ENCODE peak calls at places on chromosomes 3 and 15, in five cellular contexts. One of them, this sample, is unnamed.

GRCh38 chr15:25762015-25762662 is 101.0 kb downstream of the ATP10A start:
- DNase-seq in endothelial cell: no peak
- DNase-seq in GM23338: no peak
- DNase-seq in hypothalamus: no peak
- DNase-seq in HuH-7: no peak
- DNase-seq in this sample: no peak

GRCh38 chr3:169945313-169945712 is 21.3 kb upstream of the SEC62 start:
- DNase-seq in GM23338: no peak
- DNase-seq in hypothalamus: no peak
- DNase-seq in HuH-7: no peak
- DNase-seq in endothelial cell: no peak
- DNase-seq in this sample: no peak

GRCh38 chr3:110027446-110027845 is 690.1 kb upstream of the DPPA4 start:
- DNase-seq in hypothalamus: no peak
- DNase-seq in GM23338: no peak
- DNase-seq in HuH-7: no peak
- DNase-seq in endothelial cell: no peak
- DNase-seq in this sample: no peak

GRCh38 chr3:37198547-37198946 is 24.2 kb upstream of the LRRFIP2 start:
- DNase-seq in hypothalamus: no peak
- DNase-seq in HuH-7: no peak
- DNase-seq in GM23338: no peak
- DNase-seq in endothelial cell: no peak
- DNase-seq in this sample: no peak

GRCh38 chr3:129576514-129577345 is 29.7 kb downstream of the PLXND1 start:
- DNase-seq in endothelial cell: no peak
- DNase-seq in hypothalamus: no peak
- DNase-seq in HuH-7: peak; percentile 60
- DNase-seq in GM23338: no peak
- DNase-seq in this sample: no peak

GRCh38 chr15:56964182-56964581 is 45.7 kb downstream of the TCF12 start:
- DNase-seq in GM23338: no peak
- DNase-seq in hypothalamus: no peak
- DNase-seq in HuH-7: no peak
- DNase-seq in endothelial cell: no peak
- DNase-seq in this sample: no peak

GRCh38 chr3:148791296-148791695 is 36.3 kb upstream of the CPB1 start:
- DNase-seq in GM23338: no peak
- DNase-seq in HuH-7: no peak
- DNase-seq in endothelial cell: no peak
- DNase-seq in hypothalamus: peak; percentile 43
- DNase-seq in this sample: no peak

GRCh38 chr3:15929944-15930571 is 132.3 kb upstream of the ANKRD28 start:
- DNase-seq in GM23338: no peak
- DNase-seq in HuH-7: no peak
- DNase-seq in hypothalamus: no peak
- DNase-seq in endothelial cell: no peak
- DNase-seq in this sample: peak; percentile 80

GRCh38 chr3:116299646-116300081 is 145.6 kb downstream of the LSAMP start:
- DNase-seq in HuH-7: no peak
- DNase-seq in endothelial cell: no peak
- DNase-seq in hypothalamus: no peak
- DNase-seq in GM23338: no peak
- DNase-seq in this sample: no peak

GRCh38 chr3:185717121-185717520 is 107.7 kb downstream of the IGF2BP2 start:
- DNase-seq in GM23338: no peak
- DNase-seq in HuH-7: no peak
- DNase-seq in endothelial cell: no peak
- DNase-seq in hypothalamus: no peak
- DNase-seq in this sample: peak; percentile 51

GRCh38 chr3:56303508-56303907 is 164.8 kb downstream of the ERC2 start:
- DNase-seq in HuH-7: no peak
- DNase-seq in GM23338: peak; percentile 92
- DNase-seq in hypothalamus: peak; percentile 1
- DNase-seq in endothelial cell: peak; percentile 67
- DNase-seq in this sample: peak; percentile 89

GRCh38 chr15:90956551-90957104 is 1.9 kb downstream of the RCCD1 start:
- DNase-seq in GM23338: peak; percentile 92
- DNase-seq in endothelial cell: peak; percentile 96
- DNase-seq in HuH-7: peak; percentile 98
- DNase-seq in hypothalamus: peak; percentile 70
- DNase-seq in this sample: peak; percentile 97

GRCh38 chr3:151501905-151502615 is 41.2 kb upstream of the IGSF10 start:
- DNase-seq in HuH-7: no peak
- DNase-seq in GM23338: no peak
- DNase-seq in endothelial cell: no peak
- DNase-seq in hypothalamus: no peak
- DNase-seq in this sample: no peak

This sample was measured in endodermal cell.